ENCODE peak calls at places on chromosomes 12 and 14, in nine cellular contexts. W is heart right ventricle, Z is uterus, D is iPS DF 6.9, Q is colonic mucosa, H is SJSA1, X is K562, E is tibial artery, Y is pancreas. C is an unnamed sample. For H3K4me1 and H3K27me3, the result is how much of the 10 kb centered on the place peaks cover.

GRCh38 chr14:90983560-90983959 is 76.9 kb downstream of the RPS6KA5 start:
- DNase-seq in Y (no peak), W (no peak), Q (no peak), E (no peak), Z (no peak), X (no peak), H (no peak), D (no peak), C (no peak)

GRCh38 chr12:115698257-115698656 is 579.2 kb downstream of the MED13L start:
- DNase-seq in D (no peak), Z (no peak), Y (no peak), W (no peak), E (no peak), Q (no peak), X (no peak), H (no peak), C (no peak)

GRCh38 chr14:96255501-96256366 is at the start of gene BDKRB1:
- DNase-seq in D (no peak), W (no peak), H (peak), X (no peak), Y (no peak), Z (no peak), Q (no peak), E (no peak), C (peak)

GRCh38 chr12:14928946-14929345 is 9.4 kb downstream of the ERP27 start:
- DNase-seq in Z (no peak), H (no peak), Y (no peak), X (no peak), Q (peak), E (no peak), D (no peak), W (no peak), C (peak)

GRCh38 chr14:104047761-104048160 is 37.7 kb upstream of the ASPG start:
- DNase-seq in Y (no peak), Z (no peak), H (no peak), D (no peak), X (no peak), Q (no peak), W (no peak), E (no peak), C (no peak)

GRCh38 chr12:131827961-131828534 is at the start of gene MMP17:
- DNase-seq in Y (no peak), H (no peak), Z (peak), D (no peak), Q (no peak), W (no peak), E (no peak), X (peak), C (no peak)

GRCh38 chr12:6262211-6262610 is 48.3 kb upstream of the PLEKHG6 start:
- DNase-seq in H (no peak), X (no peak), Z (no peak), W (no peak), E (no peak), Y (no peak), D (no peak), Q (no peak), C (no peak)

GRCh38 chr12:127150479-127150878 is 1116.5 kb upstream of the TMEM132C start:
- DNase-seq in E (no peak), Q (no peak), X (no peak), H (no peak), D (no peak), Y (no peak), W (no peak), Z (no peak), C (no peak)

GRCh38 chr12:99911967-99912366 is 72.8 kb downstream of the ANKS1B start:
- DNase-seq in X (no peak), D (no peak), E (no peak), H (peak), Q (no peak), Y (no peak), Z (no peak), W (no peak), C (no peak)

GRCh38 chr14:68476212-68476964 is 316.5 kb downstream of the ZFP36L1 start:
- DNase-seq in Q (no peak), X (no peak), E (peak), D (no peak), W (peak), Y (peak), Z (peak), H (peak), C (peak)

GRCh38 chr12:130423991-130424857 is 86.5 kb downstream of the PIWIL1 start:
- DNase-seq in E (no peak), Z (no peak), H (no peak), D (no peak), Y (no peak), W (no peak), Q (no peak), X (no peak), C (no peak)

GRCh38 chr12:120588948-120589930 is 8.0 kb upstream of the POP5 start:
- DNase-seq in Q (no peak), D (no peak), H (no peak), X (no peak), Y (no peak), Z (peak), E (peak), W (peak), C (no peak)

GRCh38 chr14:77843155-77843554 is 43.2 kb downstream of the ADCK1 start:
- DNase-seq in E (no peak), Y (no peak), W (no peak), H (no peak), Q (no peak), X (no peak), Z (no peak), D (no peak), C (no peak)

GRCh38 chr14:46074061-46074460 is 577.5 kb downstream of the RPL10L start:
- DNase-seq in E (no peak), W (no peak), Y (no peak), Z (no peak), X (no peak), H (no peak), D (no peak), Q (no peak), C (no peak)

GRCh38 chr12:79935624-79936040 is 735 bp upstream of the PPP1R12A start:
- DNase-seq in D (no peak), W (no peak), Q (no peak), X (no peak), H (no peak), Z (no peak), E (no peak), Y (no peak), C (peak)

GRCh38 chr12:6052206-6052939 is 72.1 kb downstream of the VWF start:
- DNase-seq in H (no peak), E (no peak), Q (no peak), Y (no peak), W (no peak), D (no peak), Z (no peak), X (no peak), C (no peak)

GRCh38 chr12:19131020-19131431 is 1.5 kb downstream of the PLEKHA5 start:
- DNase-seq in Z (no peak), W (peak), X (no peak), Q (peak), E (no peak), Y (no peak), D (no peak), H (no peak), C (peak)

GRCh38 chr12:117151195-117152031 is 38.9 kb downstream of the FBXO21 start:
- DNase-seq in Z (peak), Q (peak), D (peak), E (peak), Y (peak), X (peak), W (peak), H (no peak), C (no peak)

DNA sequence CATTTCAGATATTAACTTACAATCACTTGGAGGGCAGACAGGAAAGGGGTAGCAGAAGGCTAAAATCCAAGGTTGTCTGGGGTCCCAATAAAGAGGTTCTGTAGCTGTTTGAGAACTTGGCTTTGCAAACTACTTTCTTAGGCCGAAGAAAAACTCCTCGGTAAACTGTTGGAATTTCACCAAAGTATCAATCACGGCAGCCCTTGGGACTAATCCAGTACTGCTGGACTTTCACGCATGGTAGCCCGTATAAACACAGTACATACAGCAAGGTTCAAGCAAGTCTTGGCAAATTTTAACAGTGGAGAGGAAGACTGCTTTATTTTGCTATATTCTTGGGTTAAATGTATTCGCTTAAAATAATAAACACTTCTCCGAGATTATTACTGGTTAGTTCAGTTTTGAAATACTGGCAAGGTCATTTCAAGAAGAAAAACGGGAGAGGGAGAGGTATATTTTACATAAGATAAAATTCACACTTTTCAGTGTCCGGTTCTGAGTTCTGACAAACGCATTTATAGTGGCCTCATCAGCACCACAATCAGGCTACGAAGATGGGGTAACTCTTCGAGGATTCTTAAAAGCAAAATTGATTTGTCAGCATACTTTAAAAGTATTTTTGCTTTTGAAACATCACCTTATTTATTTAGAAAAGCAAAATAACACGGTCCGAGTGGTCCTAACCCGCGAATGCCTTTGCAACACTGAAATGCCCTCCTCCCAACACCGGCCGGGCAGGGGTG is 1.3 kb downstream of the SETD3 start:
- DNase-seq in E (no peak), Z (no peak), Q (no peak), Y (no peak), X (no peak), D (no peak), H (no peak), W (no peak), C (no peak)
- H3K4me1 ChIP-seq in E (under half), Z (under half), Q (under half), Y (half or more), X (under half), D (under half), H (under half), W (under half), C (under half)

GRCh38 chr12:28130234-28130624 is 60.0 kb upstream of the CCDC91 start:
- DNase-seq in W (no peak), E (no peak), Q (no peak), D (no peak), Z (no peak), X (no peak), Y (no peak), H (no peak), C (no peak)
- H3K27ac ChIP-seq in W (no peak), E (no peak), Q (no peak), D (no peak), Z (peak), X (peak), Y (no peak), H (peak), C (peak)

GRCh38 chr12:1881301-1881700 is 37.2 kb downstream of the CACNA2D4 start:
- DNase-seq in W (no peak), D (no peak), Q (peak), Y (no peak), X (no peak), H (no peak), Z (no peak), E (no peak), C (no peak)
- H3K27me3 ChIP-seq in W (under half), D (under half), Q (under half), Y (under half), X (under half), H (half or more), Z (under half), E (under half), C (under half)

DNA sequence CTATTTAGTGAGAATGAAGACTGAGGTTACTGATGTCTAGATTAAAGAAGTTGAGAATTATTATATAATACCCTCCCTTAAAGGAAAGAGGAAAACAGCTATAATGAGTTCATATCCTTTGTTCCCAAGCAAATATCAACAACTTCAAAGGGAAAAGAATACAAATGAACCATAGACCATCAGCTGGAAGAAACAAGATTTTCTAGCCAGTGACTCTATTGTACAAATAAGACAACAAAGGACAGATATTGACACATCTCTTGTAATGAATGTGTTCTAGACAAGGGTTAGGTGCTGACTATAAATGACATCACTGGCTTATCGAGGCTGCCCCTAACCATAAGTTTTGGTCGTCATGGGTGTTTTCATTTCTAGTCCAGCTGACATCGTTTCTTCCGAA is 48.2 kb downstream of the SLC38A4 start:
- DNase-seq in Q (no peak), Y (no peak), X (no peak), D (no peak), E (no peak), Z (no peak), H (no peak), W (no peak), C (no peak)
- H3K4me1 ChIP-seq in Q (under half), Y (under half), X (under half), D (under half), E (under half), Z (under half), H (under half), W (under half), C (under half)

GRCh38 chr14:23513466-23514008 is 38.0 kb downstream of the ZFHX2 start:
- DNase-seq in Q (no peak), H (no peak), X (no peak), W (no peak), E (no peak), D (no peak), Z (no peak), Y (no peak), C (no peak)
- H3K27ac ChIP-seq in Q (no peak), H (no peak), X (no peak), W (no peak), E (no peak), D (no peak), Z (no peak), Y (no peak), C (no peak)

DNA sequence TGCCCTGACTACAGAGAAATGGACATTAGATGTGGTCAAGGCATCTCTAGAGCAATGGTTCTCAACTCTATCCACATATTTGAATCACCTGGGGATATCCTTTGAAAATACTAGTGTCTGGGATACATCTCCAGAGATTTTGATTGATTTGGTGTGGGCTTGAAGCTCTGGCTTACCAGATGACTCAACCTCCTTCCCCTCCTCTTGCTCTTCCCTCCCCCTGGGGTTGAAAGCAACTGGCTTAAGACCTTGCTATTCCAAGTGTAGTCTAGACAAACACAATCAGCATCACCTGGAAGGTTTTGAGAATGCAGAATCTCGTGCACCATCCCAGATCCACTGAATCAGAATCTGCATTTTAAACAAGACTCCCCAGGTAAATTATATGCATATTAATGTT is 183.8 kb downstream of the DAD1 start:
- DNase-seq in X (no peak), W (no peak), D (no peak), H (no peak), Q (no peak), Z (no peak), Y (no peak), E (no peak), C (no peak)
- H3K27me3 ChIP-seq in X (under half), W (under half), D (under half), H (under half), Q (under half), Z (under half), Y (under half), E (under half), C (under half)

DNA sequence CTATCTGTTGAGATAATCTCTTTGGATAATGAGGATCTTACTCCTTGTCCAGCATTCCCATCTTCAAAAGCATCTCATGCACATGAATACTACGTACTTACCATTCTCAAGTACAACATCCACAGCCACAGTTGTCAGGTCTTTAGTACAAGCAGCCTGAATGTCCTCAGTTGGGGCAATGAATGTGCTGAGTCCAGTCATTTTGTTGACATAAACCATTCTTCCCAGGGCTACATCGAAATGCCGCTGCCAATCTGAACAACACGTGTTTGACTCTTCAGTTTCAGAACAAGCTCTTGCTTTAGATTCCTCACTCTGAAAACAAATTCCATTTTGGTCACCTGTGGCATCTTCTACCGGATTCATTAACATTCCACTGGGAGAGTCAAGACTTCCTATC is 5.0 kb downstream of the MLH3 start:
- DNase-seq in H (no peak), D (no peak), W (no peak), X (no peak), Q (no peak), E (no peak), Y (no peak), Z (no peak), C (no peak)
- H3K4me1 ChIP-seq in H (under half), D (under half), W (under half), X (under half), Q (under half), E (under half), Y (under half), Z (under half), C (under half)

DNA sequence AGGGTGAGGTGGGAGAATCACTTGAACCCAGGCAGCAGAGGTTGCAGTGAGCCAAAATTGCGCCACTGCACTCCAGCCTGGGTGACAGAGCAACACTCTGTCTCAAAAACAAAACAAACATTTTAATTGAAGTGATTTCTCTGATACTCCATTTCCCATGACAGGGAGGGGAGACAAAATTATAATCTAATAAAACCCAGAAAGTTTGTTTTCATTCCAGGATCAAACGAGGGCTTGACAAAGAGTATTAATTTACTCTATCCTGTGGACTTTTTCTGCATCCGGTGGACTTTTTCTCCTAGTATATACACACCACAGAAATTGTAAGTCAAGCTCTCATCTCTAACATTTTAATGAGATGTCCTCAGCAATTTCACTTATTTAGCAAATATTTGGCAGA is 14.5 kb upstream of the AP4S1 start:
- DNase-seq in Y (no peak), D (no peak), H (no peak), E (no peak), Z (no peak), X (no peak), W (no peak), Q (no peak), C (no peak)
- H3K27ac ChIP-seq in Y (no peak), D (no peak), H (no peak), E (no peak), Z (no peak), X (no peak), W (no peak), Q (no peak), C (no peak)

GRCh38 chr12:49962861-49963765 is 1.4 kb downstream of the AQP5 start:
- DNase-seq in Z (no peak), Y (peak), E (peak), Q (peak), X (no peak), D (no peak), W (peak), H (no peak), C (peak)

GRCh38 chr12:49961111-49961922 is at the start of gene AQP5:
- DNase-seq in D (no peak), Q (no peak), E (no peak), X (no peak), H (no peak), W (no peak), Y (no peak), Z (no peak), C (no peak)

GRCh38 chr12:49959570-49960473 is 1.9 kb upstream of the AQP5 start:
- DNase-seq in E (no peak), X (no peak), Q (no peak), D (peak), H (peak), W (no peak), Z (no peak), Y (no peak), C (no peak)

GRCh38 chr12:49961993-49962764 is 507 bp downstream of the AQP5 start:
- DNase-seq in Z (no peak), Y (no peak), X (no peak), E (no peak), Q (no peak), H (no peak), D (no peak), W (no peak), C (no peak)

DNA sequence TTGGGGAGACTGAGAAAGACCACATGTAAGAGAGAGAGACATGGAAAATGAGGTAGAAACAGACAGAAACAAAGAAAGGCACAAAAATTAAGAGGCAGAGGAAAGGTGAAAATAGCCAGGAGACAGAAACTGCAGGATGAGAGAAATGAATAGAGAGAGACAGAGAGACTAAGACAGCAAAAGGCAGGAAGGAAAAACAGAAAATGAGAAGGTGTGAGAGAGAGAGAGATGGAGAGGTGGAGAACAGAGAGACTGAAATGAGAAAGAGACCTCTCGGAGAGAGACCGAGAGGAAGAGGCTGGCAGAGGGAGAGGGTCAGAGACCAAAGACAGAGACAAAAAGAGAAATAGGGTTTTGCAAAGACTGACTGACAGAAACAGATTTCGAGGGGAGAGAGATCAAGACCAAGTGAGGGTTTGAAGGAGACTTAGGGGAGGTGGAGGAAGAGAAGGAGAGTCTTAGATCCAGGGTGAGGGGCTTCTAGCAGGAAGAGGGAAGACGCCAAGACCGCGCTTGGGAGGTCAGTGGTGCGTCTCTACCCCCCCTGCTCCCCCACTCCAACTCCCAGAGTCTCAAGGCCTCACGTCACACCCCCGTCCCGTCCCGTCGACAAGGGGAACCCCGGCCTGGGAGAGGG is 1.1 kb upstream of the AQP5 start:
- DNase-seq in Y (no peak), Z (no peak), D (no peak), E (no peak), X (no peak), H (no peak), Q (no peak), W (no peak), C (no peak)
- H3K27me3 ChIP-seq in Y (under half), Z (under half), D (under half), E (under half), X (under half), H (under half), Q (under half), W (half or more), C (half or more)

C was measured in foreskin keratinocyte.